ENCODE peak calls at places on chromosome 22, in seven cellular contexts. A, T, S, R, E, Q and H are unnamed samples.

GRCh38 chr22:30212363-30212995 is 34.1 kb downstream of the LIF start:
- DNase-seq in E (peak), A (peak), S (peak), Q (no peak), T (no peak), R (peak), H (no peak)

GRCh38 chr22:41215409-41215808 is 10.3 kb downstream of the L3MBTL2 start:
- DNase-seq in Q (no peak), E (no peak), R (no peak), S (no peak), T (no peak), A (no peak), H (no peak)

GRCh38 chr22:44628856-44629255 is 73.1 kb upstream of the PRR5 start:
- DNase-seq in T (no peak), S (no peak), Q (no peak), E (no peak), R (no peak), A (no peak), H (no peak)

GRCh38 chr22:38942702-38943101 is 14.7 kb upstream of the APOBEC3A start:
- DNase-seq in S (no peak), R (no peak), T (no peak), E (no peak), A (no peak), Q (no peak), H (no peak)

GRCh38 chr22:36409067-36409466 is 21.3 kb upstream of the MYH9 start:
- DNase-seq in R (no peak), A (no peak), Q (no peak), S (no peak), T (no peak), E (no peak), H (no peak)

GRCh38 chr22:30830907-30831306 is 136.2 kb downstream of the OSBP2 start:
- DNase-seq in T (no peak), A (peak), Q (no peak), E (no peak), R (peak), S (peak), H (peak)

GRCh38 chr22:36079041-36079440 is 50.4 kb upstream of the RBFOX2 start:
- DNase-seq in A (no peak), E (no peak), T (no peak), S (no peak), Q (no peak), R (no peak), H (no peak)

GRCh38 chr22:37095113-37095512 is 14.4 kb downstream of the TMPRSS6 start:
- DNase-seq in R (no peak), E (no peak), S (no peak), A (no peak), Q (no peak), T (no peak), H (no peak)

GRCh38 chr22:50688448-50688847 is 15.8 kb downstream of the SHANK3 start:
- DNase-seq in A (no peak), T (peak), Q (no peak), E (no peak), S (no peak), R (no peak), H (no peak)

GRCh38 chr22:38075105-38075825 is 8.7 kb downstream of the SLC16A8 start:
- DNase-seq in Q (no peak), E (no peak), R (no peak), A (no peak), T (peak), S (no peak), H (no peak)

GRCh38 chr22:39913886-39914285 is 13.0 kb downstream of the GRAP2 start:
- DNase-seq in R (no peak), E (no peak), T (no peak), Q (no peak), A (no peak), S (no peak), H (no peak)

GRCh38 chr22:20748082-20748481 is 25.8 kb upstream of the SERPIND1 start:
- DNase-seq in R (no peak), E (no peak), A (no peak), T (no peak), Q (no peak), S (no peak), H (no peak)
- TF ChIP-seq CTCF in R (no peak), E (no peak), A (no peak), T (no peak), Q (no peak), S (no peak), H (no peak)

GRCh38 chr22:22141771-22142591 is 102.6 kb upstream of the VPREB1 start:
- DNase-seq in R (no peak), S (no peak), E (no peak), Q (no peak), T (no peak), A (no peak), H (no peak)
- TF ChIP-seq CTCF in R (no peak), S (no peak), E (no peak), Q (no peak), T (no peak), A (no peak), H (no peak)

GRCh38 chr22:42816339-42816738 is 40.7 kb downstream of the ARFGAP3 start:
- DNase-seq in A (no peak), Q (no peak), R (no peak), T (no peak), E (peak), S (no peak), H (no peak)

GRCh38 chr22:42819412-42820069 is 37.5 kb downstream of the ARFGAP3 start:
- DNase-seq in E (no peak), Q (no peak), S (no peak), A (no peak), R (no peak), T (no peak), H (no peak)

GRCh38 chr22:42821386-42821785 is 35.7 kb downstream of the ARFGAP3 start:
- DNase-seq in S (no peak), E (no peak), A (no peak), T (no peak), Q (no peak), R (no peak), H (no peak)

GRCh38 chr22:42817556-42817955 is 39.5 kb downstream of the ARFGAP3 start:
- DNase-seq in R (no peak), E (no peak), A (no peak), Q (no peak), S (no peak), T (no peak), H (no peak)

DNA sequence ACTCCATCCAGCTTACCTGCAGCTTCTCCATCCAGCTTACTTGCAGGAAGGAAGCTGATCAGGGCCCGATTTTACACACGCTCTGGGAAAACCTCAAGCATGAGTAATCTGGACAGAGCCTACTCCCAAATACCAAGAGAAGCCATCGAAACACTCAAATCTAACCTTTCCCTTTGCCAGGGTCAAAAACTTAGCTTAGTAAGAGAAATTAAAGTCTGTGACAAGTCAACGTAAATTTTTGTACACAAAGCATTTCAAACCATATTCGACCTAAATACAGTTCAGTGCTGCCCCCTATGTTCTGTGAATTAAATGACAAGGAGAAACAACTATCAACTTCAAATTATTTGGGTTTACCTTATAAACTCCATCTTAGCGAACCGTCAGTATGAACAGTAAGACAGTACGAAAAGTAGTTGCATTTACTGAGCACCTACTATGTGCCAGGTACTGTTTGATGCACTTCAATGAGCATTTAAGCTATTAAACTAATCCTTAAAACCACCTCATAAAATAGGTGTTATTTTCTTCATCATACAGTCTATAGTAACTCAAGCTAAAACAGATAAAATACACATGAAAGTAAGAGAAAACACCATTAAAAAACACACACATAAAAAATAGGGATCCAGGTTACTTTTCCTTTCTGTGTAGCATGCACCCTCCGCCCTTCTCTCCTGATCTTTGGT is 36.9 kb downstream of the ARFGAP3 start:
- DNase-seq in T (no peak), Q (peak), R (peak), S (no peak), E (no peak), A (peak), H (no peak)
- TF ChIP-seq CTCF in T (no peak), Q (peak), R (peak), S (no peak), E (peak), A (peak), H (no peak)

GRCh38 chr22:47209077-47209514 is 446.6 kb downstream of the TBC1D22A start:
- DNase-seq in Q (no peak), S (no peak), T (no peak), E (peak), A (peak), R (no peak), H (no peak)

GRCh38 chr22:47206819-47207218 is 444.4 kb downstream of the TBC1D22A start:
- DNase-seq in Q (no peak), S (no peak), R (no peak), T (no peak), E (peak), A (no peak), H (no peak)

GRCh38 chr22:47209547-47210023 is 447.1 kb downstream of the TBC1D22A start:
- DNase-seq in Q (no peak), E (peak), R (no peak), T (no peak), A (no peak), S (no peak), H (no peak)

GRCh38 chr22:47207387-47207786 is 444.9 kb downstream of the TBC1D22A start:
- DNase-seq in S (no peak), R (no peak), Q (no peak), T (no peak), E (peak), A (no peak), H (no peak)

DNA sequence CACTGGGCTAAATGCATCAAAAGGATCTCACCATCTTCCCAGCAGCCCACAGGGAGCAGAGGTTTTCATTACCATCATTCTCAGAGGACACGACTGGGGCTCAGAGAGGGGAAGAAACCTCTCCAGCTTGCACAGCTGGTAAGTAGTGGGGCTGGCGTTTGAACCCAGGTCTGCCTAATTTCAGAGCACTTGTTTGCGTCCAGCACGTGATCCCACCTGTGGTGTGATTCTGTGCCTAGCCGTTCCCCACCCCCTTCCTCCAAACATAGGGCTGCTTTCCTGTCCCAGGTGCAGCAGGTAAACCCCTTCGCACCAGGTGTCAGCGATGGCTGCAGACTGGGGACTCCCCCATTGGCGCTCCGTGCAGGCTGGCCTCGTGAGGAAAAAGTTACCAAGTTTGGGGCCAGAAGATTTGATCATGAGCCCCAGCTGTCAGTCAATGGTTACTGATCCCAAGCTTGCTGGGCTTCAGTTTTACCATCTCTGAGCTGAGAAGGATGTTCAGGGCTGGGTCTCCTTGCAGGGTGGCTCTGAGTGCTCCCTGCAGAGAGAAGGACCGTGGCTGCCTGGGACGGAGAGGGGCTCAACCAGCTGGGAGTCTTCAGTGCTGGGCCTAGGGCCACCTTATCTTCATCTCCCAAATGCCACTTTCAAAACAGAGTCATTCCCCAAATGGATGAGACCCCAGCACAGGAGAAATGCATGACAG is 445.6 kb downstream of the TBC1D22A start:
- DNase-seq in T (no peak), Q (no peak), E (no peak), A (no peak), R (no peak), S (no peak), H (no peak)
- TF ChIP-seq CTCF in T (no peak), Q (no peak), E (no peak), A (no peak), R (no peak), S (no peak), H (no peak)

GRCh38 chr22:23681026-23681809 is 9.6 kb upstream of the RGL4 start:
- DNase-seq in Q (no peak), A (no peak), R (no peak), E (no peak), S (no peak), T (no peak), H (no peak)
- TF ChIP-seq CTCF in Q (peak), A (no peak), R (no peak), E (no peak), S (no peak), T (no peak), H (no peak)

GRCh38 chr22:18035740-18036139 is 11.4 kb upstream of the MICAL3 start:
- DNase-seq in E (peak), Q (no peak), T (no peak), S (peak), R (no peak), A (peak), H (no peak)

GRCh38 chr22:18034076-18034475 is 9.7 kb upstream of the MICAL3 start:
- DNase-seq in R (no peak), T (no peak), S (no peak), E (no peak), Q (no peak), A (no peak), H (no peak)

GRCh38 chr22:18032455-18033101 is 8.2 kb upstream of the MICAL3 start:
- DNase-seq in E (no peak), R (no peak), S (peak), A (peak), T (no peak), Q (no peak), H (no peak)

GRCh38 chr22:18031670-18032454 is 7.5 kb upstream of the MICAL3 start:
- DNase-seq in S (peak), Q (no peak), R (peak), A (peak), E (peak), T (no peak), H (no peak)

GRCh38 chr22:18033204-18033998 is 9.0 kb upstream of the MICAL3 start:
- DNase-seq in Q (no peak), A (peak), E (no peak), T (no peak), S (no peak), R (no peak), H (no peak)
- TF ChIP-seq CTCF in Q (no peak), A (peak), E (no peak), T (no peak), S (no peak), R (peak), H (no peak)